ENCODE peak calls at places on chromosomes 11 and 22, in ten cellular contexts. P is transverse colon; N is naive thymus-derived CD4-positive, alpha-beta T cell; Z is coronary artery; A is caudate nucleus; G is colonic mucosa; D is gastrocnemius medialis; V is MM.1S; Q is endothelial cell of umbilical vein; O is fibroblast of lung. S is an unnamed sample.

GRCh38 chr11:68010058-68011041 is at the start of gene ALDH3B1:
- DNase-seq in O (peak; percentile 74), Z (peak; percentile 99), G (peak; percentile 94), D (peak; percentile 92), P (peak; percentile 92), N (no peak), A (peak; percentile 71), Q (peak; percentile 40), V (peak; percentile 66), S (peak; percentile 82)

GRCh38 chr11:33734441-33735165 is 1.6 kb downstream of the CD59 start:
- DNase-seq in Q (peak; percentile 63), V (peak; percentile 19), N (no peak), D (no peak), O (peak; percentile 75), A (peak; percentile 11), P (peak; percentile 46), Z (no peak), G (peak; percentile 69), S (no peak)

GRCh38 chr11:117816151-117816741 is 8.3 kb downstream of the FXYD2 start:
- DNase-seq in G (no peak), V (no peak), Z (no peak), A (no peak), O (peak; percentile 63), P (no peak), D (no peak), N (no peak), Q (no peak), S (no peak)

GRCh38 chr22:46145361-46145851 is 4.9 kb upstream of the PPARA start:
- DNase-seq in A (no peak), V (no peak), G (no peak), Z (no peak), N (no peak), D (peak; percentile 8), P (no peak), O (no peak), Q (no peak), S (no peak)

GRCh38 chr11:74311352-74311926 is at the start of gene P4HA3:
- DNase-seq in N (peak; percentile 15), Q (peak; percentile 78), G (peak; percentile 86), D (peak; percentile 45), O (peak; percentile 51), P (peak; percentile 66), V (peak; percentile 15), Z (peak; percentile 78), A (peak; percentile 26), S (no peak)

GRCh38 chr22:22047776-22048175 is 65.2 kb upstream of the TOP3B start:
- DNase-seq in D (no peak), P (no peak), O (no peak), N (no peak), Q (no peak), V (no peak), Z (no peak), A (no peak), G (no peak), S (no peak)

GRCh38 chr11:107044503-107044902 is 26.2 kb upstream of the GUCY1A2 start:
- DNase-seq in G (no peak), P (no peak), N (no peak), O (peak; percentile 72), Q (no peak), A (no peak), V (no peak), Z (no peak), D (no peak), S (no peak)

GRCh38 chr11:19951558-19952083 is 208.7 kb downstream of the DBX1 start:
- DNase-seq in N (peak; percentile 30), P (no peak), Q (peak; percentile 81), V (peak; percentile 69), A (no peak), G (no peak), O (peak; percentile 54), Z (no peak), D (no peak), S (no peak)

DNA sequence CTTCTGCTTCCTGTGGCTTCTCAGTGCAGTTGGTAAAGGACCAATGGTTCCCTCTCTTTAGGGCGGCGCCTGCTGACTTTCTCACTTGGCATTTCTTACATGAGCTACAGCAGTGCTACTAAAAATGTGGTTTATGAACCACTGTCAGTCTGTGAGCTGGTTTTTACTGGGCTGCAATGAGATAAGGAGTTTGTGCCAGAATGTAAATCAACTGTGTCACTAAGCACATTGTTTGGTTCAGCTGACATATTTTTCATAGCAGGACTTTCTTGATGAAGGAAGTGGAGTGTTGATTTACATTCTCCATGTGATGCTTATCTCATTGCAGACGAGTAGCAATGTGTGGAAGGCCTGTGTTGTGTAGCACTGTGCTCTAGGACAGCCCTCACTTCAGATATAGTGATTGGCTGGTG is 463.3 kb downstream of the SOX6 start:
- DNase-seq in D (no peak), P (no peak), O (peak; percentile 93), N (no peak), G (peak; percentile 30), Q (peak; percentile 64), V (no peak), A (no peak), Z (no peak), S (no peak)
- H3K27ac ChIP-seq in D (no peak overlapping the region), P (no peak overlapping the region), O (no peak overlapping the region), N (no peak overlapping the region), G (no peak overlapping the region), Q (no peak overlapping the region), V (no peak overlapping the region), A (no peak overlapping the region), Z (peak overlapping the region; percentile 41), S (no peak overlapping the region)

GRCh38 chr11:64229959-64230208 is 464 bp upstream of the DNAJC4 start:
- DNase-seq in Z (no peak), V (no peak), A (no peak), P (no peak), D (no peak), O (no peak), G (no peak), N (no peak), Q (no peak), S (no peak)

GRCh38 chr11:64230985-64231365 is 627 bp downstream of the DNAJC4 start:
- DNase-seq in Q (no peak), P (no peak), D (no peak), O (no peak), A (no peak), G (no peak), Z (no peak), N (no peak), V (no peak), S (no peak)

GRCh38 chr11:64229090-64229958 is 1.0 kb upstream of the DNAJC4 start:
- DNase-seq in V (no peak), A (no peak), D (no peak), O (no peak), N (no peak), Z (no peak), P (peak; percentile 18), Q (no peak), G (peak; percentile 32), S (no peak)

GRCh38 chr11:64231536-64231935 is 1.2 kb downstream of the DNAJC4 start:
- DNase-seq in A (no peak), N (no peak), P (no peak), V (no peak), G (peak; percentile 29), D (no peak), Q (no peak), O (no peak), Z (no peak), S (no peak)

DNA sequence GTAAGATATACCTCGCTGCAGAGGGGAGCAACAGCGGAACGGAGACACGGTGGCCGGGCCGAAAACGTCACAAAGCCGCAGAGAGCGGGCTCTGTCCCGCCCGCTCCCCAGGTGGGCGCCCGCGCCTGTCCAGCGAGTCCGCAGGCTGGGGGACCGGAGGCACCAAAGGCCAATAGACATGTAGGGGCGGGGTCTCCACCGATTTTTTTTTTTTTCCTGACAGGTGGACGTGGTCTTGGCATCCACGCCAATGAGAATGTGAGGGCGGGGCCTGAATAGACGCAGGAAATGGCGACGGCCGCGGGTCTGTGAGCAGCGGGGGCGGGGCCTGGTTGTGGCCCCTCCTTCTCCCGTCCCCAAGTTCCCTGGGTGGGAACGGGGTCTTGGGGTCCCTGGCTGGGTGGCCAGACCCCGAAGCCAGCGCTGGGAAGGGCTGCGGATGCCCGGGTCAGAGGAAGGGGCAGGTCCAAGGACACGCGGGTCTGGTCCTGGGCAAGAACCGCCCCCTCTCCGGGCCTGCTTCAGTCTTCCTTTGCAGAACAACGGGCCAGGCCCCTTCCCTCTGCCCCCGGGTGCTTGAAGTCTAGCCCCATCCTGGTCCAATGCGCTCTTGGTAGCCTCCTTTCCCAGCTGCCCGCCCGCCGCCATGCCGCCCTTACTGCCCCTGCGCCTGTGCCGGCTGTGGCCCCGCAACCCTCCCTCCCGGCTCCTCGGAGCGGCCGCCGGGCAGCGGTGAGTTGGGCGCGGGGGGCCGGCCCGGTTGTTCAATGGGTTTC is at the start of gene DNAJC4:
- DNase-seq in O (peak; percentile 87), Q (peak; percentile 94), G (peak; percentile 96), Z (no peak), A (peak; percentile 92), N (peak; percentile 87), P (peak; percentile 96), D (peak; percentile 90), V (peak; percentile 97), S (peak; percentile 56)
- H3K27ac ChIP-seq in O (peak within 1 kb of the TSS; percentile 78), Q (peak within 1 kb of the TSS; percentile 69), G (peak within 1 kb of the TSS; percentile 85), Z (peak within 1 kb of the TSS; percentile 93), A (peak within 1 kb of the TSS; percentile 96), N (peak within 1 kb of the TSS; percentile 83), P (peak within 1 kb of the TSS; percentile 93), D (peak within 1 kb of the TSS; percentile 93), V (peak within 1 kb of the TSS; percentile 51), S (peak within 1 kb of the TSS; percentile 83)

GRCh38 chr22:37163096-37163489 is 13.4 kb upstream of the IL2RB start:
- DNase-seq in Z (no peak), P (no peak), V (no peak), O (no peak), N (no peak), Q (no peak), D (no peak), G (no peak), A (no peak), S (no peak)

GRCh38 chr22:37161442-37161841 is 11.7 kb upstream of the IL2RB start:
- DNase-seq in D (no peak), P (no peak), Q (no peak), Z (no peak), N (no peak), A (no peak), O (no peak), V (peak; percentile 18), G (no peak), S (no peak)

GRCh38 chr22:37164535-37164887 is 14.8 kb upstream of the IL2RB start:
- DNase-seq in N (no peak), P (no peak), O (no peak), Z (no peak), D (no peak), A (no peak), G (no peak), Q (no peak), V (no peak), S (no peak)

GRCh38 chr22:37163618-37164534 is 14.2 kb upstream of the IL2RB start:
- DNase-seq in O (no peak), Q (no peak), D (no peak), P (no peak), N (no peak), V (no peak), A (no peak), Z (no peak), G (no peak), S (no peak)

DNA sequence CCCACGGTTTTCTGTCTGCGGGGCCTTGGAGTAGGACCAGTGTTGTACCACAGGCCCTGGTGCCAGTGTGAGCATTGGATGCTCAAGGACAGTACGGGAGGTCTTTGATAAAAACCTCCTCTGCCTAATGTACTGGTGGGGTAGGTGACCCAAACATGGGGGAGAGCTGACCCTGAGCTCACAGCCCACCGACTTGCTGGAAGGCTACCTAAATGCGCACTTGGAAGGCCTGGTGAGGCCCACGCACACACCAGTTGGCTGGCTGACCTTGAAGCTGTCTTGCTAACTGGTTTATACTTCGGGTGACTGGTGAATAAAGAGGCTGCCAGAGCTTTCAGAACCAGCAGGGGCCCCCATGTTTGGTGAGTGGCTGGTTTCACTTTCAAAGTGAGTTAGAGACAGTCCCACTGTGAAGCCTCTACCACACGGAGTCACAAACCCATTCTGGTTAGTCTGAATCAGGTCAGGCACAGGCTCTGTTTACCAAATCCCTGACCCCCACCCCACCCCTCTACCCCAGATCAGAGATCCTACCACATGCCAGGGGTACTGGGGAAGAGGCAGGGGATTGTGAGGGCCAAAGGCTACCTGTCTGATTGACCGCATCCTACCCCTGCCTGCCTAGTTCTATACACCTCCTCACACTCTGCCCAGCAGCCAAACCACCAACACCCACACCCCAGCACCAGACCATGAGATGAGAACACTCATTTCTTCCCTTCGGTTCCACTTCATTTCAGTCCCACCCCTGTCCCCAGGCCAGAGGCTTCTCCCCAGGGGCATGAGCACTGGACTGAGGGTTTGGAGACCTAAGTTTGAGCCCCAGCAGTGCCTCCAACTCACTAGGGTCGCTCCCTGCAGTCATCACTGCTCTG is 12.7 kb upstream of the IL2RB start:
- DNase-seq in V (peak; percentile 89), P (peak; percentile 49), Q (no peak), D (no peak), G (no peak), A (no peak), N (peak; percentile 63), Z (no peak), O (no peak), S (no peak)
- H3K27ac ChIP-seq in V (peak overlapping the region; percentile 42), P (peak overlapping the region; percentile 58), Q (no peak overlapping the region), D (no peak overlapping the region), G (peak overlapping the region; percentile 44), A (no peak overlapping the region), N (peak overlapping the region; percentile 63), Z (no peak overlapping the region), O (no peak overlapping the region), S (no peak overlapping the region)

GRCh38 chr11:126754850-126755426 is 245.6 kb downstream of the KIRREL3 start:
- DNase-seq in Q (no peak), Z (no peak), A (no peak), P (no peak), V (no peak), O (no peak), G (no peak), N (no peak), D (no peak), S (no peak)
- H3K27ac ChIP-seq in Q (no peak overlapping the region), Z (no peak overlapping the region), A (no peak overlapping the region), P (no peak overlapping the region), V (no peak overlapping the region), O (no peak overlapping the region), G (no peak overlapping the region), N (no peak overlapping the region), D (no peak overlapping the region), S (no peak overlapping the region)

S was measured in substantia nigra.